ENCODE peak calls at places on chromosomes 3 and 15, in eight cellular contexts. Q is testis; Y is adrenal gland; G is epithelial cell of prostate; K is CD8-positive, alpha-beta T cell; D is fibroblast of lung; L is pancreas; J is esophagus muscularis mucosa. X is an unnamed sample.
A peak's percentile ranks its signal among the peaks of the same experiment; 100 is the strongest.

GRCh38 chr3:23760325-23760724 is 45.4 kb upstream of the UBE2E1 start:
- DNase-seq in K (no peak), Q (no peak), Y (no peak), D (no peak), G (no peak), L (no peak), J (no peak), X (no peak)

GRCh38 chr15:91104111-91104510 is 4.1 kb downstream of the SV2B start:
- DNase-seq in G (no peak), J (no peak), K (no peak), Y (peak; percentile 26), D (no peak), Q (no peak), L (no peak), X (no peak)

GRCh38 chr3:72957303-72957702 is 39.3 kb upstream of the PPP4R2 start:
- DNase-seq in G (no peak), K (no peak), Y (no peak), J (no peak), Q (peak; percentile 85), D (no peak), L (no peak), X (peak; percentile 78)

GRCh38 chr15:98120561-98120960 is 160.1 kb downstream of the ARRDC4 start:
- DNase-seq in J (no peak), D (no peak), L (no peak), Q (no peak), Y (no peak), G (peak; percentile 8), K (no peak), X (no peak)

GRCh38 chr15:56491110-56491722 is 26.3 kb upstream of the MNS1 start:
- DNase-seq in Q (peak; percentile 84), G (no peak), D (peak; percentile 86), K (peak; percentile 25), J (no peak), Y (peak; percentile 76), L (peak; percentile 32), X (peak; percentile 70)

GRCh38 chr3:50154840-50155490 is at the start of gene SEMA3F:
- DNase-seq in L (peak; percentile 59), Q (peak; percentile 64), G (no peak), Y (peak; percentile 65), K (peak; percentile 54), D (peak; percentile 60), J (no peak), X (peak; percentile 78)

GRCh38 chr3:188360364-188360881 is 206.5 kb downstream of the LPP start:
- DNase-seq in K (no peak), Y (no peak), L (no peak), G (no peak), D (no peak), Q (no peak), J (no peak), X (no peak)

GRCh38 chr15:57477736-57478522 is 101.6 kb downstream of the CGNL1 start:
- DNase-seq in K (no peak), J (no peak), Y (no peak), Q (no peak), D (no peak), G (no peak), L (peak; percentile 87), X (peak; percentile 64)

GRCh38 chr3:16060945-16061344 is 113.5 kb upstream of the GALNT15 start:
- DNase-seq in D (peak; percentile 88), Y (peak; percentile 76), K (no peak), L (no peak), G (no peak), J (no peak), Q (peak; percentile 51), X (no peak)

GRCh38 chr3:37904614-37905047 is 43.0 kb downstream of the CTDSPL start:
- DNase-seq in J (no peak), Y (no peak), L (no peak), G (no peak), K (no peak), Q (no peak), D (peak; percentile 61), X (no peak)

GRCh38 chr3:149277338-149277813 is 55.7 kb upstream of the CP start:
- DNase-seq in Y (no peak), D (peak; percentile 71), K (no peak), L (no peak), Q (no peak), J (no peak), G (peak; percentile 68), X (peak; percentile 46)

GRCh38 chr3:128823008-128823407 is 56.4 kb upstream of the ACAD9 start:
- DNase-seq in J (no peak), Q (no peak), Y (no peak), G (no peak), D (no peak), K (no peak), L (no peak), X (no peak)

GRCh38 chr3:168186293-168186983 is 90.7 kb upstream of the GOLIM4 start:
- DNase-seq in D (peak; percentile 85), Y (no peak), G (no peak), J (no peak), L (no peak), K (no peak), Q (no peak), X (no peak)

GRCh38 chr3:22372292-22372949 is 621.4 kb upstream of the ZNF385D start:
- DNase-seq in Y (no peak), Q (peak; percentile 16), D (no peak), J (no peak), G (no peak), L (no peak), K (no peak), X (no peak)

GRCh38 chr15:67955256-67955655 is 98.9 kb upstream of the PIAS1 start:
- DNase-seq in D (no peak), L (no peak), J (peak; percentile 62), Q (no peak), G (no peak), K (no peak), Y (no peak), X (no peak)

GRCh38 chr15:68608844-68609232 is 30.0 kb downstream of the CORO2B start:
- DNase-seq in G (no peak), J (no peak), Y (no peak), Q (no peak), K (no peak), D (no peak), L (no peak), X (no peak)

GRCh38 chr15:25245801-25246622 is 192.8 kb downstream of the UBE3A start:
- DNase-seq in G (no peak), Y (peak; percentile 15), L (peak; percentile 11), Q (peak; percentile 5), K (no peak), J (peak; percentile 64), D (no peak), X (no peak)

GRCh38 chr3:56987238-56987932 is 73.1 kb upstream of the SPATA12 start:
- DNase-seq in J (no peak), K (no peak), Y (no peak), G (no peak), D (no peak), L (no peak), Q (no peak), X (no peak)

DNA sequence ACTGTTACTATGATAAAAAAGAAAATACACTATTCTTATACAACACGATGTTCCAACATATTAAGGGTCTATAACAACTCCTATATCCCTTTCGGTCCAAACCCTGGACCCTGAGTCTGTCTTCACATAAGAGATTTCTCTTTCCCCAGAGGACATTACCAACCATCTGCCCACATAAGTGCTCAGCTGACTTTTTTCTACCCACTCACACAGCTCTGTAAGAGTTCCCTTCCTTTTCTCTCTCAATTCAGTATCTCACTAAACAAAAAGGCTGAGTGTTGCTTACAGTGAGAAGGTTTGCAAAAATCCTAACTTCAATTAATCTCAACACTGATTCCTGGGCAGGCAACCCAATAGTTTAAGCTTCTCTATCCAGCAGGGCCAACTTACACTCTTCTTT is 30.5 kb downstream of the ITGB5 start:
- DNase-seq in D (no peak), K (no peak), J (no peak), Q (no peak), G (no peak), L (no peak), Y (no peak), X (no peak)
- H3K27ac ChIP-seq in D (no peak overlapping the region), K (no peak overlapping the region), J (no peak overlapping the region), Q (no peak overlapping the region), G (no peak overlapping the region), L (no peak overlapping the region), Y (no peak overlapping the region), X (peak overlapping the region; percentile 14)

GRCh38 chr3:43289401-43289800 is 3.1 kb downstream of the SNRK start:
- DNase-seq in D (no peak), Q (no peak), G (no peak), J (no peak), L (no peak), Y (no peak), K (no peak), X (no peak)
- H3K27ac ChIP-seq in D (peak overlapping the region; percentile 41), Q (no peak overlapping the region), G (peak overlapping the region; percentile 73), J (peak overlapping the region; percentile 88), L (peak overlapping the region; percentile 70), Y (no peak overlapping the region), K (peak overlapping the region; percentile 78), X (peak overlapping the region; percentile 68)

GRCh38 chr15:58549013-58549779 is 117.4 kb downstream of the LIPC start:
- DNase-seq in D (peak; percentile 47), L (no peak), G (no peak), Y (no peak), Q (no peak), J (no peak), K (no peak), X (no peak)
- H3K27ac ChIP-seq in D (no peak overlapping the region), L (no peak overlapping the region), G (no peak overlapping the region), Y (no peak overlapping the region), Q (no peak overlapping the region), J (peak overlapping the region; percentile 75), K (no peak overlapping the region), X (no peak overlapping the region)

DNA sequence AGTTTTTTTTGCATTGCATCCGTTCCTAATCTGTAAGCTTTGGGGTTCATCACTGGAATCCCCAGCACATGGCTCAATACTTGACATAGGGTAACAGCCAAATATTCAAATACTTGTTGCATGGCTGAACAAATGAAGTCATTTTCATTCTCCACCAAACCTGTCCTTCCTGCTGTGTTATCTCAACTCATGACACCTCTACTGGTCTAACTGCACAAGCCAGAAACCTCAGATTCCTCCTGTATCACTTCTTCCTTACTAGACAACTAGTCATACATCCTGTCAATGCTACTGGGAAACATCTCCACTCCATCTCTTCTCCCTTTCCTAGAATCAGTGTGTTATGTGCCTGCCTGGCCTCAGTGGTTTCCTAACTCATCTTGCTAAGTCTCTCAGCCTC is 43.4 kb downstream of the ST3GAL6 start:
- DNase-seq in K (no peak), G (peak; percentile 68), Q (no peak), L (no peak), Y (no peak), D (no peak), J (no peak), X (no peak)
- H3K27ac ChIP-seq in K (no peak overlapping the region), G (peak overlapping the region; percentile 82), Q (no peak overlapping the region), L (no peak overlapping the region), Y (no peak overlapping the region), D (no peak overlapping the region), J (no peak overlapping the region), X (no peak overlapping the region)

GRCh38 chr3:39185326-39185958 is 7.0 kb downstream of the XIRP1 start:
- DNase-seq in J (no peak), D (no peak), L (no peak), Y (no peak), Q (no peak), G (no peak), K (no peak), X (no peak)
- H3K27ac ChIP-seq in J (no peak overlapping the region), D (no peak overlapping the region), L (no peak overlapping the region), Y (no peak overlapping the region), Q (no peak overlapping the region), G (no peak overlapping the region), K (no peak overlapping the region), X (no peak overlapping the region)

X was measured in small intestine.